ENCODE peak calls at places on chromosomes 4 and X, in eight cellular contexts. One of them, this sample, is unnamed.

GRCh38 chr4:168803727-168804126 is 206.3 kb downstream of the CBR4 start:
- DNase-seq in fibroblast of lung: peak; percentile 95
- DNase-seq in HepG2: no peak
- DNase-seq in mucosa of descending colon: no peak
- DNase-seq in HCT116: no peak
- DNase-seq in osteoblast: peak; percentile 80
- DNase-seq in left ventricle myocardium inferior: no peak
- DNase-seq in tibial artery: no peak
- DNase-seq in this sample: peak; percentile 100

GRCh38 chr4:78720994-78721677 is 55.0 kb upstream of the BMP2K start:
- DNase-seq in osteoblast: no peak
- DNase-seq in mucosa of descending colon: no peak
- DNase-seq in HepG2: peak; percentile 13
- DNase-seq in HCT116: no peak
- DNase-seq in left ventricle myocardium inferior: peak; percentile 22
- DNase-seq in tibial artery: peak; percentile 23
- DNase-seq in fibroblast of lung: no peak
- DNase-seq in this sample: no peak

GRCh38 chrX:13099121-13099520 is 54.7 kb upstream of the FAM9C start:
- DNase-seq in fibroblast of lung: no peak
- DNase-seq in tibial artery: no peak
- DNase-seq in osteoblast: no peak
- DNase-seq in HCT116: no peak
- DNase-seq in left ventricle myocardium inferior: no peak
- DNase-seq in HepG2: no peak
- DNase-seq in mucosa of descending colon: no peak
- DNase-seq in this sample: no peak

GRCh38 chrX:44669626-44670025 is 127.0 kb upstream of the FUNDC1 start:
- DNase-seq in left ventricle myocardium inferior: no peak
- DNase-seq in osteoblast: no peak
- DNase-seq in HepG2: no peak
- DNase-seq in HCT116: no peak
- DNase-seq in tibial artery: no peak
- DNase-seq in fibroblast of lung: no peak
- DNase-seq in mucosa of descending colon: no peak
- DNase-seq in this sample: peak; percentile 56

GRCh38 chr4:62324215-62324614 is 1124.1 kb downstream of the ADGRL3 start:
- DNase-seq in fibroblast of lung: peak; percentile 4
- DNase-seq in osteoblast: no peak
- DNase-seq in tibial artery: peak; percentile 28
- DNase-seq in HepG2: no peak
- DNase-seq in mucosa of descending colon: no peak
- DNase-seq in HCT116: no peak
- DNase-seq in left ventricle myocardium inferior: peak; percentile 29
- DNase-seq in this sample: no peak

GRCh38 chr4:168887809-168888208 is 122.2 kb downstream of the CBR4 start:
- DNase-seq in mucosa of descending colon: no peak
- DNase-seq in fibroblast of lung: peak; percentile 52
- DNase-seq in HCT116: no peak
- DNase-seq in left ventricle myocardium inferior: no peak
- DNase-seq in tibial artery: no peak
- DNase-seq in HepG2: no peak
- DNase-seq in osteoblast: no peak
- DNase-seq in this sample: no peak

GRCh38 chr4:158998624-158999023 is 104.3 kb upstream of the RAPGEF2 start:
- DNase-seq in HepG2: no peak
- DNase-seq in mucosa of descending colon: no peak
- DNase-seq in osteoblast: no peak
- DNase-seq in tibial artery: no peak
- DNase-seq in HCT116: peak; percentile 21
- DNase-seq in fibroblast of lung: peak; percentile 38
- DNase-seq in left ventricle myocardium inferior: no peak
- DNase-seq in this sample: peak; percentile 36

GRCh38 chrX:48465336-48465933 is 4.6 kb downstream of the SLC38A5 start:
- DNase-seq in mucosa of descending colon: no peak
- DNase-seq in HepG2: no peak
- DNase-seq in osteoblast: peak; percentile 93
- DNase-seq in tibial artery: no peak
- DNase-seq in HCT116: no peak
- DNase-seq in left ventricle myocardium inferior: no peak
- DNase-seq in fibroblast of lung: peak; percentile 97
- DNase-seq in this sample: peak; percentile 82

GRCh38 chrX:54921427-54922021 is 900 bp downstream of the TRO start:
- DNase-seq in fibroblast of lung: peak; percentile 68
- DNase-seq in osteoblast: peak; percentile 79
- DNase-seq in mucosa of descending colon: peak; percentile 35
- DNase-seq in HCT116: no peak
- DNase-seq in tibial artery: peak; percentile 48
- DNase-seq in left ventricle myocardium inferior: peak; percentile 40
- DNase-seq in HepG2: peak; percentile 40
- DNase-seq in this sample: peak; percentile 0

GRCh38 chr4:67810011-67810410 is 55.8 kb upstream of the GNRHR start:
- DNase-seq in fibroblast of lung: no peak
- DNase-seq in HepG2: no peak
- DNase-seq in mucosa of descending colon: no peak
- DNase-seq in left ventricle myocardium inferior: no peak
- DNase-seq in osteoblast: no peak
- DNase-seq in tibial artery: no peak
- DNase-seq in HCT116: no peak
- DNase-seq in this sample: no peak

GRCh38 chrX:9749141-9749540 is 16.5 kb downstream of the GPR143 start:
- DNase-seq in HCT116: no peak
- DNase-seq in HepG2: no peak
- DNase-seq in fibroblast of lung: no peak
- DNase-seq in left ventricle myocardium inferior: no peak
- DNase-seq in osteoblast: no peak
- DNase-seq in mucosa of descending colon: no peak
- DNase-seq in tibial artery: no peak
- DNase-seq in this sample: no peak

GRCh38 chrX:10769165-10769564 is 148.8 kb upstream of the MID1 start:
- DNase-seq in tibial artery: no peak
- DNase-seq in fibroblast of lung: peak; percentile 36
- DNase-seq in mucosa of descending colon: no peak
- DNase-seq in left ventricle myocardium inferior: no peak
- DNase-seq in osteoblast: no peak
- DNase-seq in HepG2: no peak
- DNase-seq in HCT116: peak; percentile 2
- DNase-seq in this sample: peak; percentile 46

GRCh38 chr4:68267433-68267944 is 22.0 kb upstream of the TMPRSS11B start:
- DNase-seq in tibial artery: no peak
- DNase-seq in fibroblast of lung: peak; percentile 88
- DNase-seq in left ventricle myocardium inferior: no peak
- DNase-seq in mucosa of descending colon: no peak
- DNase-seq in HepG2: peak; percentile 2
- DNase-seq in osteoblast: peak; percentile 46
- DNase-seq in HCT116: no peak
- DNase-seq in this sample: peak; percentile 43

GRCh38 chr4:73706811-73707210 is 33.6 kb upstream of the CXCL8 start:
- DNase-seq in HepG2: no peak
- DNase-seq in tibial artery: no peak
- DNase-seq in left ventricle myocardium inferior: no peak
- DNase-seq in osteoblast: no peak
- DNase-seq in HCT116: no peak
- DNase-seq in fibroblast of lung: no peak
- DNase-seq in mucosa of descending colon: no peak
- DNase-seq in this sample: no peak

GRCh38 chr4:152032722-152033131 is 271.9 kb upstream of the GATB start:
- DNase-seq in mucosa of descending colon: no peak
- DNase-seq in HCT116: no peak
- DNase-seq in HepG2: no peak
- DNase-seq in left ventricle myocardium inferior: no peak
- DNase-seq in fibroblast of lung: peak; percentile 91
- DNase-seq in tibial artery: peak; percentile 53
- DNase-seq in osteoblast: no peak
- DNase-seq in this sample: peak; percentile 41

GRCh38 chr4:73450398-73451004 is 14.5 kb downstream of the AFP start:
- DNase-seq in HCT116: no peak
- DNase-seq in HepG2: no peak
- DNase-seq in mucosa of descending colon: no peak
- DNase-seq in tibial artery: no peak
- DNase-seq in fibroblast of lung: peak; percentile 98
- DNase-seq in osteoblast: peak; percentile 39
- DNase-seq in left ventricle myocardium inferior: peak; percentile 25
- DNase-seq in this sample: peak; percentile 73

GRCh38 chr4:82706349-82707000 is 92.1 kb downstream of the SCD5 start:
- DNase-seq in fibroblast of lung: peak; percentile 50
- DNase-seq in osteoblast: no peak
- DNase-seq in HepG2: no peak
- DNase-seq in left ventricle myocardium inferior: no peak
- DNase-seq in tibial artery: no peak
- DNase-seq in mucosa of descending colon: no peak
- DNase-seq in HCT116: no peak
- DNase-seq in this sample: no peak

GRCh38 chrX:37993857-37994619 is 12.3 kb upstream of the SYTL5 start:
- DNase-seq in HepG2: peak; percentile 19
- DNase-seq in HCT116: peak; percentile 42
- DNase-seq in left ventricle myocardium inferior: no peak
- DNase-seq in tibial artery: no peak
- DNase-seq in fibroblast of lung: no peak
- DNase-seq in osteoblast: no peak
- DNase-seq in mucosa of descending colon: peak; percentile 71
- DNase-seq in this sample: peak; percentile 55

GRCh38 chrX:71996826-71997225 is 86.2 kb downstream of the NHSL2 start:
- DNase-seq in mucosa of descending colon: no peak
- DNase-seq in tibial artery: peak; percentile 70
- DNase-seq in HCT116: no peak
- DNase-seq in fibroblast of lung: peak; percentile 39
- DNase-seq in osteoblast: no peak
- DNase-seq in left ventricle myocardium inferior: peak; percentile 44
- DNase-seq in HepG2: no peak
- DNase-seq in this sample: no peak

GRCh38 chr4:71188951-71189350 is 149.9 kb upstream of the SLC4A4 start:
- DNase-seq in tibial artery: no peak
- DNase-seq in HepG2: no peak
- DNase-seq in mucosa of descending colon: no peak
- DNase-seq in fibroblast of lung: no peak
- DNase-seq in osteoblast: peak; percentile 90
- DNase-seq in left ventricle myocardium inferior: no peak
- DNase-seq in HCT116: no peak
- DNase-seq in this sample: no peak

GRCh38 chrX:38105216-38105725 is 98.9 kb downstream of the SYTL5 start:
- DNase-seq in fibroblast of lung: no peak
- DNase-seq in left ventricle myocardium inferior: no peak
- DNase-seq in tibial artery: no peak
- DNase-seq in osteoblast: no peak
- DNase-seq in mucosa of descending colon: no peak
- DNase-seq in HCT116: no peak
- DNase-seq in HepG2: no peak
- DNase-seq in this sample: no peak

DNA sequence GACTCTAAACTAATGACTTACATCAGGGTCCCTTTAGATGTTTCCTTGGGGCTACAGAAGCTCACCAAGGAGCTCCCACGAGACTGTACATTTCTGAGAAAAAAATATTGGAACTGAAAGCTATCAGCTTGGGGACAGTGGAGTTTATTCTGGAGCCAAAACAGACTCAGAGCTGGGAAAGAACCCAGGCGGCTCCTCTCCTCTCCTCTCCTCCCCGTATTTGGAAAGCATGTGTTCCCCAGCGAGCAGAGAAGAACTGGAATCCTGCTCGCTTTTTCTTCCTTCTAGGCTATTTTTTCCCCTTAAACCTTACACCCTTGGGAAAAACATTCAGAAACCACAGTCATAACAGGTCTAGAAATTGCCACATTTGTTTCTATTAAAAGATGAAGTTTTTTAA is 4.3 kb upstream of the MAP7D3 start:
- DNase-seq in tibial artery: peak; percentile 43
- DNase-seq in osteoblast: no peak
- DNase-seq in mucosa of descending colon: no peak
- DNase-seq in left ventricle myocardium inferior: peak; percentile 16
- DNase-seq in HCT116: no peak
- DNase-seq in HepG2: no peak
- DNase-seq in fibroblast of lung: no peak
- DNase-seq in this sample: no peak
- H3K4me3 ChIP-seq in tibial artery: peak overlapping the region; percentile 32
- H3K4me3 ChIP-seq in osteoblast: peak overlapping the region; percentile 17
- H3K4me3 ChIP-seq in mucosa of descending colon: no peak overlapping the region
- H3K4me3 ChIP-seq in left ventricle myocardium inferior: peak overlapping the region; percentile 25
- H3K4me3 ChIP-seq in HCT116: no peak overlapping the region
- H3K4me3 ChIP-seq in HepG2: no peak overlapping the region
- H3K4me3 ChIP-seq in fibroblast of lung: peak overlapping the region; percentile 27
- H3K4me3 ChIP-seq in this sample: no peak overlapping the region

GRCh38 chr4:1992468-1993168 is 16.2 kb downstream of the NELFA start:
- DNase-seq in mucosa of descending colon: no peak
- DNase-seq in HCT116: no peak
- DNase-seq in osteoblast: peak; percentile 64
- DNase-seq in left ventricle myocardium inferior: no peak
- DNase-seq in HepG2: no peak
- DNase-seq in tibial artery: no peak
- DNase-seq in fibroblast of lung: peak; percentile 16
- DNase-seq in this sample: no peak
- TF ChIP-seq CTCF in mucosa of descending colon: no peak
- TF ChIP-seq CTCF in HCT116: no peak
- TF ChIP-seq CTCF in osteoblast: no peak
- TF ChIP-seq CTCF in left ventricle myocardium inferior: no peak
- TF ChIP-seq CTCF in HepG2: no peak
- TF ChIP-seq CTCF in tibial artery: no peak
- TF ChIP-seq CTCF in fibroblast of lung: no peak
- TF ChIP-seq CTCF in this sample: no peak

GRCh38 chr4:139528377-139529005 is 27.5 kb downstream of the SETD7 start:
- DNase-seq in mucosa of descending colon: peak; percentile 61
- DNase-seq in HCT116: no peak
- DNase-seq in fibroblast of lung: peak; percentile 91
- DNase-seq in osteoblast: peak; percentile 87
- DNase-seq in tibial artery: peak; percentile 69
- DNase-seq in left ventricle myocardium inferior: peak; percentile 71
- DNase-seq in HepG2: no peak
- DNase-seq in this sample: peak; percentile 30
- H3K36me3 ChIP-seq in mucosa of descending colon: no peaks in the 10 kb centered on the region
- H3K36me3 ChIP-seq in HCT116: peaks cover 2% of the 10 kb centered on the region
- H3K36me3 ChIP-seq in fibroblast of lung: peaks cover 5% of the 10 kb centered on the region
- H3K36me3 ChIP-seq in osteoblast: peaks cover 48% of the 10 kb centered on the region
- H3K36me3 ChIP-seq in tibial artery: peaks cover 66% of the 10 kb centered on the region
- H3K36me3 ChIP-seq in left ventricle myocardium inferior: peaks cover 59% of the 10 kb centered on the region
- H3K36me3 ChIP-seq in HepG2: no peaks in the 10 kb centered on the region
- H3K36me3 ChIP-seq in this sample: peaks cover 11% of the 10 kb centered on the region

GRCh38 chrX:24154490-24155034 is 5.0 kb downstream of the ZFX start:
- DNase-seq in osteoblast: no peak
- DNase-seq in tibial artery: no peak
- DNase-seq in fibroblast of lung: no peak
- DNase-seq in HCT116: no peak
- DNase-seq in HepG2: no peak
- DNase-seq in left ventricle myocardium inferior: no peak
- DNase-seq in mucosa of descending colon: no peak
- DNase-seq in this sample: no peak

GRCh38 chrX:24153796-24154189 is 4.3 kb downstream of the ZFX start:
- DNase-seq in tibial artery: no peak
- DNase-seq in left ventricle myocardium inferior: no peak
- DNase-seq in fibroblast of lung: no peak
- DNase-seq in osteoblast: no peak
- DNase-seq in mucosa of descending colon: no peak
- DNase-seq in HepG2: no peak
- DNase-seq in HCT116: no peak
- DNase-seq in this sample: no peak

GRCh38 chrX:24151513-24151912 is 2.0 kb downstream of the ZFX start:
- DNase-seq in HCT116: no peak
- DNase-seq in mucosa of descending colon: no peak
- DNase-seq in tibial artery: no peak
- DNase-seq in HepG2: no peak
- DNase-seq in osteoblast: no peak
- DNase-seq in fibroblast of lung: no peak
- DNase-seq in left ventricle myocardium inferior: no peak
- DNase-seq in this sample: no peak

GRCh38 chrX:24156177-24156576 is 6.6 kb downstream of the ZFX start:
- DNase-seq in left ventricle myocardium inferior: no peak
- DNase-seq in HCT116: no peak
- DNase-seq in HepG2: no peak
- DNase-seq in tibial artery: no peak
- DNase-seq in mucosa of descending colon: no peak
- DNase-seq in fibroblast of lung: no peak
- DNase-seq in osteoblast: no peak
- DNase-seq in this sample: no peak

GRCh38 chrX:24153175-24153795 is 3.8 kb downstream of the ZFX start:
- DNase-seq in osteoblast: peak; percentile 79
- DNase-seq in HCT116: no peak
- DNase-seq in left ventricle myocardium inferior: no peak
- DNase-seq in mucosa of descending colon: no peak
- DNase-seq in HepG2: no peak
- DNase-seq in fibroblast of lung: no peak
- DNase-seq in tibial artery: no peak
- DNase-seq in this sample: no peak
- H3K4me3 ChIP-seq in osteoblast: no peak overlapping the region
- H3K4me3 ChIP-seq in HCT116: no peak overlapping the region
- H3K4me3 ChIP-seq in left ventricle myocardium inferior: peak overlapping the region; percentile 80
- H3K4me3 ChIP-seq in mucosa of descending colon: no peak overlapping the region
- H3K4me3 ChIP-seq in HepG2: no peak overlapping the region
- H3K4me3 ChIP-seq in fibroblast of lung: peak overlapping the region; percentile 28
- H3K4me3 ChIP-seq in tibial artery: no peak overlapping the region
- H3K4me3 ChIP-seq in this sample: no peak overlapping the region

This sample was measured in bronchial epithelial cell.